ENCODE peak calls at places on chromosomes 6 and 20, in six cellular contexts. F is GM12891, V is HepG2, M is H1, K is GM12878, D is K562. L is an unnamed sample.

GRCh38 chr6:617485-618100 is 39.3 kb downstream of the HUS1B start:
- DNase-seq in F (no peak), V (no peak), M (no peak), K (no peak), D (no peak), L (no peak)

GRCh38 chr20:19934792-19935491 is 82.2 kb upstream of the NAA20 start:
- DNase-seq in F (no peak), V (no peak), M (no peak), K (no peak), D (no peak), L (no peak)

GRCh38 chr20:48999890-49000870 is 45.9 kb upstream of the CSE1L start:
- DNase-seq in F (no peak), V (peak; percentile 52), M (no peak), K (no peak), D (no peak), L (no peak)

GRCh38 chr6:109662192-109662591 is 28.8 kb downstream of the AK9 start:
- DNase-seq in F (no peak), V (no peak), M (no peak), K (no peak), D (no peak), L (no peak)

GRCh38 chr6:88538130-88538706 is 372.1 kb upstream of the CNR1 start:
- DNase-seq in F (no peak), V (no peak), M (peak; percentile 33), K (no peak), D (peak; percentile 17), L (no peak)

GRCh38 chr20:34753706-34754461 is 49.7 kb downstream of the TP53INP2 start:
- DNase-seq in F (no peak), V (no peak), M (no peak), K (no peak), D (no peak), L (no peak)

GRCh38 chr6:22149501-22150490 is 147.0 kb downstream of the PRL start:
- DNase-seq in F (no peak), V (no peak), M (no peak), K (no peak), D (no peak), L (no peak)

GRCh38 chr20:33828326-33828834 is 17.2 kb downstream of the CHMP4B start:
- DNase-seq in F (no peak), V (no peak), M (no peak), K (no peak), D (no peak), L (no peak)

GRCh38 chr6:108699290-108700041 is 138.7 kb downstream of the FOXO3 start:
- DNase-seq in F (no peak), V (no peak), M (no peak), K (no peak), D (no peak), L (no peak)

GRCh38 chr6:41786451-41787218 is 859 bp upstream of the TOMM6 start:
- DNase-seq in F (peak; percentile 91), V (peak; percentile 76), M (no peak), K (no peak), D (peak; percentile 91), L (peak; percentile 91)
- TF ChIP-seq POLR2A in F (no peak), V (no peak), M (no peak), K (no peak), D (no peak), L (no peak)

DNA sequence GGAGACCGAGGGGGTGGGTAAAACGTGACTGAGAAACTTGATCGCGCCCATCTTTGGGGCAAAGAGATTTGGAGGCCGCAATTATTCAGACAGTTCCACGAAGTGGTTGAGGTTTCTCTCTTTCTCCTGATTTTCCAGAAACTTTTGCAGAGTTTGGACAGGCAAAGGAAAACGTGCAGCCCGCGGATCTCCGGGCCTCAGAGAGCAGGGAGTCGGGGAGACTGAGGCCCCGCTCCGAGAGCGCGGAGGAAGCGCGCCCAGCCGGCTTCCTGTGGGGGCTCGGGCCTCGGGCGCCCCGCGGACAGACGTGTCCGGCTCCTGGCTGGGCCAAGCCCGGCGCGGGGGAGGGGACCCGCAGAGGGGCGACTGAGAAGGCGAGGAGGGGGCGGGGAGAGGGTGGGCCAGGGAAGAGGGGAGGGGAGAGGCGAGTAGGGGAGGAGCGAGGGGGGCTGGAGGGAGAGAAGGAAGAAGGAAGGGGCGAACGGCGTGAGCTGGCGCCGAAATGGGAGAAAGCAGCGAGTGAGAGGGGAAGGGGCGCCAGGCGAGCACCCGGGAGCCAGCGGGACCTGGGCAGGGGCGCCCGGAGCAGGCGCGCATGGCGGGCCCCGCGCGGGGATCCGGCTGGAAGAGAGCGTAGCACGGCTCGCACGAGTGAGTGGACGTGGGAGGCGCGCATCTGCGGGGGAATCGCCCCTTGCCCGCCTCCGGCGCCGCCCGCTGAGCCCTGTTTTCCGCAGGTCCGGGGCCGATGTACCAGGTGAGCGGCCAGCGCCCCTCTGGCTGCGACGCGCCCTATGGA is at the start of gene MDFI:
- DNase-seq in F (no peak), V (no peak), M (peak; percentile 46), K (no peak), D (no peak), L (no peak)
- TF ChIP-seq POLR2AphosphoS5 in F (no peak), V (no peak), M (no peak), K (no peak), D (no peak), L (no peak)

GRCh38 chr6:43776115-43776798 is 6.2 kb downstream of the VEGFA start:
- DNase-seq in F (no peak), V (no peak), M (no peak), K (peak; percentile 44), D (no peak), L (no peak)
- TF ChIP-seq TAF1 in F (no peak), V (no peak), M (no peak), K (no peak), D (no peak), L (no peak)

GRCh38 chr20:63829943-63830820 is 882 bp downstream of the ZBTB46 start:
- DNase-seq in F (no peak), V (no peak), M (no peak), K (no peak), D (no peak), L (no peak)

GRCh38 chr20:63829598-63829942 is 1.5 kb downstream of the ZBTB46 start:
- DNase-seq in F (no peak), V (no peak), M (no peak), K (no peak), D (no peak), L (no peak)

GRCh38 chr20:63833776-63834544 is 2.9 kb upstream of the ZBTB46 start:
- DNase-seq in F (no peak), V (no peak), M (no peak), K (no peak), D (no peak), L (no peak)

GRCh38 chr20:63830821-63831593 is at the start of gene ZBTB46:
- DNase-seq in F (peak; percentile 95), V (no peak), M (no peak), K (no peak), D (peak; percentile 97), L (peak; percentile 94)

GRCh38 chr20:63831696-63832686 is 927 bp upstream of the ZBTB46 start:
- DNase-seq in F (no peak), V (peak; percentile 64), M (no peak), K (no peak), D (peak; percentile 78), L (no peak)
- TF ChIP-seq POLR2A in F (no peak), V (no peak), M (no peak), K (no peak), D (no peak), L (no peak)